ENCODE peak calls at places on chromosomes 4 and X, in five cellular contexts. T, Z, R, I and W are unnamed samples.

GRCh38 chrX:147537172-147537571 is 374.5 kb upstream of the FMR1 start:
- DNase-seq in T (no peak), I (no peak), R (no peak), Z (no peak), W (peak)

GRCh38 chr4:81785338-81785737 is 313.6 kb upstream of the RASGEF1B start:
- DNase-seq in T (no peak), Z (no peak), I (no peak), R (no peak), W (no peak)

GRCh38 chrX:48497871-48498270 is 10.9 kb upstream of the PORCN start:
- DNase-seq in R (no peak), T (no peak), Z (no peak), I (no peak), W (no peak)

GRCh38 chrX:70998402-70999027 is 67.6 kb upstream of the SLC7A3 start:
- DNase-seq in Z (peak), I (peak), T (no peak), R (no peak), W (no peak)

GRCh38 chrX:72526534-72527508 is 45.8 kb downstream of the HDAC8 start:
- DNase-seq in Z (no peak), R (no peak), I (no peak), T (no peak), W (peak)

GRCh38 chr4:70818173-70818856 is 21.4 kb downstream of the GRSF1 start:
- DNase-seq in Z (no peak), I (no peak), T (no peak), R (no peak), W (no peak)

GRCh38 chr4:175953960-175954521 is 111.6 kb upstream of the WDR17 start:
- DNase-seq in Z (no peak), R (no peak), I (no peak), T (no peak), W (no peak)

GRCh38 chrX:19674041-19674769 is 158.9 kb upstream of the MAP3K15 start:
- DNase-seq in R (no peak), T (no peak), I (peak), Z (no peak), W (no peak)

GRCh38 chr4:163988921-163989320 is 494.4 kb downstream of the TMA16 start:
- DNase-seq in Z (no peak), R (no peak), T (no peak), I (no peak), W (no peak)

GRCh38 chrX:15988661-15989603 is 134.3 kb upstream of the AP1S2 start:
- DNase-seq in Z (no peak), I (no peak), R (no peak), T (no peak), W (no peak)

GRCh38 chr4:137981277-137981676 is 260.9 kb downstream of the SLC7A11 start:
- DNase-seq in I (no peak), R (no peak), Z (no peak), T (no peak), W (no peak)

GRCh38 chr4:55173580-55173979 is 48.2 kb upstream of the KDR start:
- DNase-seq in T (no peak), I (no peak), R (no peak), Z (no peak), W (no peak)

GRCh38 chr4:189773909-189774308 is 166.8 kb upstream of the FRG1 start:
- DNase-seq in R (no peak), I (no peak), T (no peak), Z (no peak), W (no peak)

GRCh38 chr4:26242451-26242850 is 78.4 kb upstream of the RBPJ start:
- DNase-seq in I (no peak), R (no peak), T (no peak), Z (no peak), W (no peak)

GRCh38 chrX:13377537-13377936 is 57.7 kb upstream of the ATXN3L start:
- DNase-seq in Z (no peak), I (no peak), T (no peak), R (no peak), W (no peak)

GRCh38 chrX:136162827-136163427 is 15.6 kb downstream of the FHL1 start:
- DNase-seq in R (peak), Z (no peak), T (no peak), I (peak), W (no peak)

GRCh38 chrX:7334253-7334935 is 186.4 kb upstream of the PUDP start:
- DNase-seq in R (no peak), T (no peak), I (no peak), Z (no peak), W (no peak)

GRCh38 chr4:24824720-24825119 is 29.3 kb downstream of the SOD3 start:
- DNase-seq in R (no peak), T (no peak), Z (no peak), I (no peak), W (peak)

GRCh38 chr4:65344278-65344825 is 325.9 kb downstream of the EPHA5 start:
- DNase-seq in Z (no peak), T (no peak), R (no peak), I (no peak), W (no peak)

GRCh38 chrX:84046403-84046984 is 141.5 kb downstream of the RPS6KA6 start:
- DNase-seq in I (peak), T (no peak), R (peak), Z (no peak), W (no peak)

GRCh38 chr4:175339100-175339707 is 421.0 kb downstream of the ADAM29 start:
- DNase-seq in R (no peak), Z (no peak), T (no peak), I (no peak), W (no peak)

GRCh38 chrX:120315776-120316175 is 4.5 kb upstream of the TMEM255A start:
- DNase-seq in Z (no peak), R (no peak), T (no peak), I (no peak), W (no peak)

GRCh38 chrX:48461830-48462229 is 8.2 kb downstream of the SLC38A5 start:
- DNase-seq in T (no peak), I (no peak), R (no peak), Z (no peak), W (no peak)

GRCh38 chr4:112183252-112183651 is 38.0 kb downstream of the FAM241A start:
- DNase-seq in I (no peak), T (no peak), Z (no peak), R (no peak), W (no peak)

GRCh38 chrX:37371578-37371981 is 22.4 kb downstream of the PRRG1 start:
- DNase-seq in T (no peak), R (no peak), I (no peak), Z (no peak), W (no peak)

GRCh38 chrX:133497356-133497755 is 82.1 kb upstream of the GPC4 start:
- DNase-seq in R (no peak), Z (no peak), T (no peak), I (no peak), W (no peak)

GRCh38 chr4:27474691-27475090 is 614.0 kb downstream of the STIM2 start:
- DNase-seq in I (no peak), R (no peak), Z (no peak), T (no peak), W (no peak)

GRCh38 chrX:116009871-116010710 is 160.5 kb upstream of the AGTR2 start:
- DNase-seq in Z (no peak), T (no peak), I (peak), R (no peak), W (no peak)

GRCh38 chrX:39903343-39903742 is 194.4 kb downstream of the BCOR start:
- DNase-seq in Z (no peak), T (no peak), I (no peak), R (no peak), W (no peak)
- H3K4me3 ChIP-seq in Z (no peak), T (no peak), I (no peak), R (no peak), W (no peak)

GRCh38 chrX:154821523-154821922 is 12.9 kb downstream of the SMIM9 start:
- DNase-seq in Z (no peak), R (no peak), T (no peak), I (no peak), W (no peak)

GRCh38 chrX:154822029-154822428 is 12.4 kb downstream of the SMIM9 start:
- DNase-seq in Z (no peak), R (no peak), I (no peak), T (no peak), W (no peak)

GRCh38 chrX:154819771-154820341 is 14.6 kb upstream of the MPP1 start:
- DNase-seq in T (no peak), R (no peak), Z (no peak), I (no peak), W (no peak)

GRCh38 chrX:154815274-154815818 is 10.1 kb upstream of the MPP1 start:
- DNase-seq in Z (no peak), R (no peak), I (no peak), T (no peak), W (no peak)

DNA sequence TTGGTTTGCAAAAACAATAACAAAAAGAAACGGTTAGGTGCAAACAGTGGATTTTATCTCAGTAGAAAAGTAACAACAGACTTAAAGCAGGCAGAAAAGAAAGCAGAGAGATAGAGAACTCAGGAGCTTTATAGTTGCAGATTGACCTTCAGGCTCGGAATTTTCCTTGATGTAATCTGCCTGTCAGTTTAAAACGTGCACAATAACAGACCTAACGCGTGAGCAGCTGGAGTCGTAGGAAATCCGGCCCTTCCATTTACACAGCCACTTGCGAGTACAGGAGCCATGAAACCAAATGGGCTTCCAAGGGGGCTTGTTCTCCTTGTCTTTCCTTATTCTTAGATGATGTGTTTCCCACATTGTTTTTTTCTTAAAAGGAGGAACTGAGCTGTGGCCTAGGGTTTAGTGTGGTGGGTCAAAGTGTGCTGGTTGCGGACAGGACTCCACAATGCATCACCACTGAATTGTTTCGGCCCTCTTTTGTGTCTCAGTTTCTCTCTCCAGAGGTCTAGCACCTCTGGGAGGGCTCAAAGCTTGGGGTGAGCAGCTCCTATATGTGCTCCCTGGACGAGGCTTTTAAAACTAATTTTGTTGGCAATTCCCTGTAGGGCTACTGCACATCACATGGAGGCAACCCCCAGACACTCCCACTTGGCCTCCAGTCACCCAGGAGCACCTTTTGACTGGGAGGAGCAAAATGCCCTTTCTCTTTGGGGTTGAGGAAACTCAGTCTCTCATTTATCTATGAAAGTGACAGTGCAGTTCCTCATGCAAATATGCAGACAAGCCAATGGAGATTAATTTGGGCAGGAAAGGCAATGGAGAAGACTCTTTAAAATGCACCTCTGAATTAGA is 13.9 kb upstream of the MPP1 start:
- DNase-seq in I (no peak), R (no peak), T (no peak), Z (no peak), W (no peak)
- TF ChIP-seq EP300 in I (no peak), R (no peak), T (no peak), Z (no peak), W (no peak)

GRCh38 chr4:152359208-152360044 is 176.5 kb downstream of the FBXW7 start:
- DNase-seq in Z (no peak), I (no peak), R (no peak), T (no peak), W (no peak)

GRCh38 chr4:152360045-152360410 is 175.9 kb downstream of the FBXW7 start:
- DNase-seq in I (no peak), Z (no peak), R (no peak), T (no peak), W (no peak)

GRCh38 chr4:152356428-152357034 is 179.4 kb downstream of the FBXW7 start:
- DNase-seq in R (no peak), Z (no peak), T (no peak), I (peak), W (no peak)

GRCh38 chr4:152352645-152353116 is 183.2 kb downstream of the FBXW7 start:
- DNase-seq in R (no peak), T (peak), I (peak), Z (peak), W (no peak)

GRCh38 chr4:152357206-152357605 is 178.7 kb downstream of the FBXW7 start:
- DNase-seq in I (no peak), R (no peak), T (no peak), Z (no peak), W (no peak)
- H3K27ac ChIP-seq in I (no peak), R (no peak), T (no peak), Z (no peak), W (no peak)

GRCh38 chrX:132025085-132025484 is 2.0 kb downstream of the STK26 start:
- DNase-seq in R (no peak), I (peak), Z (no peak), T (no peak), W (no peak)
- H3K4me3 ChIP-seq in R (no peak), I (peak), Z (no peak), T (no peak), W (no peak)